ENCODE peak calls at places on chromosomes 4 and X, in six cellular contexts. One of them, this sample, is unnamed. For H3K36me3, the result is how much of the 10 kb centered on the place peaks cover.

GRCh38 chr4:72006576-72006975 is 25.2 kb upstream of the NPFFR2 start:
- DNase-seq in gastrocnemius medialis: no peak
- DNase-seq in neural progenitor cell: no peak
- DNase-seq in GM06990: no peak
- DNase-seq in right atrium auricular region: no peak
- DNase-seq in GM23338: no peak
- DNase-seq in this sample: peak

GRCh38 chr4:176238819-176239218 is 30.2 kb downstream of the ASB5 start:
- DNase-seq in gastrocnemius medialis: peak
- DNase-seq in neural progenitor cell: no peak
- DNase-seq in GM06990: no peak
- DNase-seq in right atrium auricular region: no peak
- DNase-seq in GM23338: peak
- DNase-seq in this sample: no peak

GRCh38 chrX:148612431-148612830 is 112.0 kb downstream of the AFF2 start:
- DNase-seq in gastrocnemius medialis: no peak
- DNase-seq in neural progenitor cell: no peak
- DNase-seq in GM06990: no peak
- DNase-seq in right atrium auricular region: no peak
- DNase-seq in GM23338: no peak
- DNase-seq in this sample: no peak

GRCh38 chrX:9320940-9321339 is 143.9 kb upstream of the TBL1X start:
- DNase-seq in gastrocnemius medialis: no peak
- DNase-seq in neural progenitor cell: peak
- DNase-seq in GM06990: no peak
- DNase-seq in right atrium auricular region: no peak
- DNase-seq in GM23338: no peak
- DNase-seq in this sample: no peak

GRCh38 chr4:101599620-101600019 is 190.9 kb upstream of the BANK1 start:
- DNase-seq in gastrocnemius medialis: no peak
- DNase-seq in neural progenitor cell: no peak
- DNase-seq in GM06990: no peak
- DNase-seq in right atrium auricular region: no peak
- DNase-seq in GM23338: no peak
- DNase-seq in this sample: no peak

GRCh38 chrX:128464091-128464490 is 411.9 kb upstream of the ACTRT1 start:
- DNase-seq in gastrocnemius medialis: no peak
- DNase-seq in neural progenitor cell: no peak
- DNase-seq in GM06990: no peak
- DNase-seq in right atrium auricular region: no peak
- DNase-seq in GM23338: no peak
- DNase-seq in this sample: peak

GRCh38 chr4:143586080-143586479 is 72.6 kb downstream of the SMARCA5 start:
- DNase-seq in gastrocnemius medialis: no peak
- DNase-seq in neural progenitor cell: no peak
- DNase-seq in GM06990: no peak
- DNase-seq in right atrium auricular region: no peak
- DNase-seq in GM23338: no peak
- DNase-seq in this sample: no peak

GRCh38 chr4:139015948-139016451 is 419 bp downstream of the NOCT start:
- DNase-seq in gastrocnemius medialis: no peak
- DNase-seq in neural progenitor cell: no peak
- DNase-seq in GM06990: no peak
- DNase-seq in right atrium auricular region: no peak
- DNase-seq in GM23338: peak
- DNase-seq in this sample: no peak

GRCh38 chr4:118757761-118758213 is 72.6 kb downstream of the METTL14 start:
- DNase-seq in gastrocnemius medialis: no peak
- DNase-seq in neural progenitor cell: no peak
- DNase-seq in GM06990: no peak
- DNase-seq in right atrium auricular region: no peak
- DNase-seq in GM23338: no peak
- DNase-seq in this sample: no peak

GRCh38 chr4:164613761-164614277 is 140.1 kb upstream of the SMIM31 start:
- DNase-seq in gastrocnemius medialis: no peak
- DNase-seq in neural progenitor cell: no peak
- DNase-seq in GM06990: no peak
- DNase-seq in right atrium auricular region: no peak
- DNase-seq in GM23338: no peak
- DNase-seq in this sample: no peak

GRCh38 chr4:138186264-138186663 is 55.9 kb downstream of the SLC7A11 start:
- DNase-seq in gastrocnemius medialis: no peak
- DNase-seq in neural progenitor cell: no peak
- DNase-seq in GM06990: no peak
- DNase-seq in right atrium auricular region: no peak
- DNase-seq in GM23338: no peak
- DNase-seq in this sample: no peak

GRCh38 chr4:81648576-81649272 is 177.0 kb upstream of the RASGEF1B start:
- DNase-seq in gastrocnemius medialis: no peak
- DNase-seq in neural progenitor cell: no peak
- DNase-seq in GM06990: no peak
- DNase-seq in right atrium auricular region: no peak
- DNase-seq in GM23338: no peak
- DNase-seq in this sample: peak

GRCh38 chr4:58935336-58935735 is 1825.2 kb upstream of the IGFBP7 start:
- DNase-seq in gastrocnemius medialis: no peak
- DNase-seq in neural progenitor cell: no peak
- DNase-seq in GM06990: no peak
- DNase-seq in right atrium auricular region: no peak
- DNase-seq in GM23338: no peak
- DNase-seq in this sample: no peak

GRCh38 chrX:48794993-48795501 is 6.8 kb upstream of the HDAC6 start:
- DNase-seq in gastrocnemius medialis: no peak
- DNase-seq in neural progenitor cell: no peak
- DNase-seq in GM06990: no peak
- DNase-seq in right atrium auricular region: no peak
- DNase-seq in GM23338: no peak
- DNase-seq in this sample: no peak

GRCh38 chr4:186132577-186133277 is 28.2 kb downstream of the FAM149A start:
- DNase-seq in gastrocnemius medialis: no peak
- DNase-seq in neural progenitor cell: peak
- DNase-seq in GM06990: no peak
- DNase-seq in right atrium auricular region: no peak
- DNase-seq in GM23338: peak
- DNase-seq in this sample: no peak

GRCh38 chrX:48910926-48911406 is 480 bp downstream of the SLC35A2 start:
- DNase-seq in gastrocnemius medialis: no peak
- DNase-seq in neural progenitor cell: no peak
- DNase-seq in GM06990: no peak
- DNase-seq in right atrium auricular region: no peak
- DNase-seq in GM23338: no peak
- DNase-seq in this sample: no peak

GRCh38 chr4:127623755-127624087 is 9.0 kb upstream of the INTU start:
- DNase-seq in gastrocnemius medialis: no peak
- DNase-seq in neural progenitor cell: peak
- DNase-seq in GM06990: peak
- DNase-seq in right atrium auricular region: no peak
- DNase-seq in GM23338: peak
- DNase-seq in this sample: no peak

GRCh38 chr4:173119818-173120217 is 48.8 kb upstream of the GALNT7 start:
- DNase-seq in gastrocnemius medialis: no peak
- DNase-seq in neural progenitor cell: no peak
- DNase-seq in GM06990: no peak
- DNase-seq in right atrium auricular region: no peak
- DNase-seq in GM23338: no peak
- DNase-seq in this sample: no peak

GRCh38 chr4:17058506-17058905 is 160.1 kb upstream of the LDB2 start:
- DNase-seq in gastrocnemius medialis: no peak
- DNase-seq in neural progenitor cell: no peak
- DNase-seq in GM06990: no peak
- DNase-seq in right atrium auricular region: no peak
- DNase-seq in GM23338: no peak
- DNase-seq in this sample: no peak

GRCh38 chr4:164615964-164616363 is 138.0 kb upstream of the SMIM31 start:
- DNase-seq in gastrocnemius medialis: no peak
- DNase-seq in neural progenitor cell: no peak
- DNase-seq in GM06990: no peak
- DNase-seq in right atrium auricular region: no peak
- DNase-seq in GM23338: no peak
- DNase-seq in this sample: no peak

GRCh38 chr4:81084029-81084428 is 53.5 kb downstream of the BMP3 start:
- DNase-seq in gastrocnemius medialis: no peak
- DNase-seq in neural progenitor cell: no peak
- DNase-seq in GM06990: no peak
- DNase-seq in right atrium auricular region: no peak
- DNase-seq in GM23338: no peak
- DNase-seq in this sample: no peak

GRCh38 chr4:52173470-52174055 is 122.5 kb downstream of the SPATA18 start:
- DNase-seq in gastrocnemius medialis: peak
- DNase-seq in neural progenitor cell: no peak
- DNase-seq in GM06990: no peak
- DNase-seq in right atrium auricular region: no peak
- DNase-seq in GM23338: no peak
- DNase-seq in this sample: no peak

GRCh38 chr4:2688697-2689096 is 67.4 kb downstream of the TNIP2 start:
- DNase-seq in gastrocnemius medialis: no peak
- DNase-seq in neural progenitor cell: no peak
- DNase-seq in GM06990: no peak
- DNase-seq in right atrium auricular region: no peak
- DNase-seq in GM23338: no peak
- DNase-seq in this sample: no peak

GRCh38 chr4:2688281-2688680 is 67.9 kb downstream of the TNIP2 start:
- DNase-seq in gastrocnemius medialis: no peak
- DNase-seq in neural progenitor cell: no peak
- DNase-seq in GM06990: no peak
- DNase-seq in right atrium auricular region: no peak
- DNase-seq in GM23338: no peak
- DNase-seq in this sample: no peak

GRCh38 chr4:2689114-2689513 is 67.0 kb downstream of the TNIP2 start:
- DNase-seq in gastrocnemius medialis: no peak
- DNase-seq in neural progenitor cell: no peak
- DNase-seq in GM06990: no peak
- DNase-seq in right atrium auricular region: no peak
- DNase-seq in GM23338: no peak
- DNase-seq in this sample: no peak

GRCh38 chr4:2691313-2691712 is 64.8 kb downstream of the TNIP2 start:
- DNase-seq in gastrocnemius medialis: no peak
- DNase-seq in neural progenitor cell: no peak
- DNase-seq in GM06990: no peak
- DNase-seq in right atrium auricular region: no peak
- DNase-seq in GM23338: no peak
- DNase-seq in this sample: no peak

DNA sequence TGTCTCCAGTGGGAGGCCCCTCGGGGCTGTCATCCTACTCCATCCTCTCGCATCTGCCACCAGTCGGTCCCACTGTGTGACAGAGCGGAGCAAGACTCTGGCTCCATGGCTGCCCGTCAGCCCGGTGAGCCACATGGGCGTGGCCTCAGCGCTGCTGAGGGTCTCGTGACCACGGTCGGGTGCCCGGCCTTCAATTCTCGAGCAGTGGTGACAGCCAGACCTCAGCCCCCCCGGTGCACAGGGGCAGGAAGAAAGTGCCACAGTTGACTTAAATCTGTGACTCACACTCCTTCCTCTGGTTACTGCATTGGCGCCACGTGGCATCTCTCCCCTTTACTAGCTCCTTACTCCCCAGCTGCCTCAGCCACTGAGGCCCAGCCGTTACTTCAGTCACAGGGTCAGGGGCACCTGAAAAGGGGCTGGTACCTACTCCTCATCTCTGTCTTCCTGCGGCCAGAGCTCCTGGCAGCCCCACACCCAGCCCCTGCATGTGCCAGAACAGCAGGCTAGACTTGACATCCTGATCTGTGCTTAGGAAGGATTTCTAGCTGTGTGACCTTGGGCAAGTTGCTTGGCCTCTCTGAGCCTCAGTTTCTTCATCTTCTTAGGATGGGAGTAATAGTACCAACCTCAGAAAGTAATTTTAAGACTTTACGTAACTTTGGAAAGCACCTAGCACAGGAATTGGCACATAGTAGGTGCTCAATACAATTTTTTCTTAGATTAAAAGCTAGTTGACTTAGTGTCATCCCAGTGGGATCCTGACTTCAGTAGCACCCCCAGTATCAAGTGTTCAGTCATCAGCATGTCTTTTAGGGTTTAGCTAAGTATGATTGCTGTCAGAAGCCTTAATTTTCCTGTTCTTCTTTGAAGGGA is 66.1 kb downstream of the TNIP2 start:
- DNase-seq in gastrocnemius medialis: no peak
- DNase-seq in neural progenitor cell: no peak
- DNase-seq in GM06990: peak
- DNase-seq in right atrium auricular region: no peak
- DNase-seq in GM23338: no peak
- DNase-seq in this sample: no peak
- H3K36me3 ChIP-seq in gastrocnemius medialis: under half
- H3K36me3 ChIP-seq in neural progenitor cell: under half
- H3K36me3 ChIP-seq in GM06990: under half
- H3K36me3 ChIP-seq in right atrium auricular region: half or more
- H3K36me3 ChIP-seq in GM23338: under half
- H3K36me3 ChIP-seq in this sample: under half

GRCh38 chr4:26978387-26979071 is 117.9 kb downstream of the STIM2 start:
- DNase-seq in gastrocnemius medialis: no peak
- DNase-seq in neural progenitor cell: no peak
- DNase-seq in GM06990: no peak
- DNase-seq in right atrium auricular region: no peak
- DNase-seq in GM23338: no peak
- DNase-seq in this sample: no peak
- H3K4me3 ChIP-seq in gastrocnemius medialis: no peak
- H3K4me3 ChIP-seq in neural progenitor cell: no peak
- H3K4me3 ChIP-seq in GM06990: no peak
- H3K4me3 ChIP-seq in right atrium auricular region: no peak
- H3K4me3 ChIP-seq in GM23338: no peak
- H3K4me3 ChIP-seq in this sample: no peak

DNA sequence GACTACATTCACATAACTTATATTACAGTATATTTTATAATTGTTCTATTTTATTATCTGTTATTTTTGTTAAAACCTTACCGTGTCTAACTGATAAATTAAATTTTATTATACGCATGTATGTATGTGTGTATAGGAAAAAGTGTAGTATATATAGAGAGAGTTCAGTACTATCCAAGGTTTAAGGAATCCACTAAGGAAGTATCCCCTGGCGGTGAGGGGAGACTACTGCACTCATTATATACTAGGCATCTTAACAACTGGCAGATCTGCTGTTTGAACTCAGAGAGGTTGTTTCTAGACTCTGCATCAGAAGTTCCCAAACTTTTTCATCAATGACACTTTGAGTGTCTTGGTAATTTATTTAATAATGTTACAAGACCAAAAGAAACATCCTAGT is 70.9 kb downstream of the NDST4 start:
- DNase-seq in gastrocnemius medialis: no peak
- DNase-seq in neural progenitor cell: peak
- DNase-seq in GM06990: no peak
- DNase-seq in right atrium auricular region: no peak
- DNase-seq in GM23338: peak
- DNase-seq in this sample: no peak
- TF ChIP-seq CTCF in gastrocnemius medialis: no peak
- TF ChIP-seq CTCF in neural progenitor cell: peak
- TF ChIP-seq CTCF in GM06990: peak
- TF ChIP-seq CTCF in right atrium auricular region: no peak
- TF ChIP-seq CTCF in GM23338: peak
- TF ChIP-seq CTCF in this sample: peak

DNA sequence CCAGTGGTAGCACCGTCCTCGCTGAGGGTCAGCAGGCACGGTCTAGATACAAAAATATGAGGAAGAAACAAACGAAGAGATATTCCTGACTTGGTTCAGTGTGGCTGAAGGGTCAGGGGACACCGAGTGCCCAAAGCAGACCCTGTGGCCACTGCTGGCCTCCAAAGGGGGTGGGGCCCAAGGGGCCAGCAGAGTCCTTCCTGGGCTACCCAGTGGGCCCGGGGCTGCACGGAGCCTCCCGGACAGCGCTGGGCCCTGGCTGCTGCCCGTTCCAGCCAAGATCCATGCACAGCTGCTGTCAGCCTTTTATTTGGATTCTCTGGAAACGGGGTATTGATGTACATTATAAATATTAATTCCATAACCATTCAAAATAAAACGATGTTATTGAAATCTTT is 20.4 kb downstream of the NELFA start:
- DNase-seq in gastrocnemius medialis: no peak
- DNase-seq in neural progenitor cell: no peak
- DNase-seq in GM06990: no peak
- DNase-seq in right atrium auricular region: no peak
- DNase-seq in GM23338: no peak
- DNase-seq in this sample: no peak
- H3K36me3 ChIP-seq in gastrocnemius medialis: under half
- H3K36me3 ChIP-seq in neural progenitor cell: under half
- H3K36me3 ChIP-seq in GM06990: under half
- H3K36me3 ChIP-seq in right atrium auricular region: half or more
- H3K36me3 ChIP-seq in GM23338: under half
- H3K36me3 ChIP-seq in this sample: under half